ENCODE peak calls at places on chromosomes 6 and 20, in five cellular contexts. U is iPS-NIHi11; T is activated CD4-positive, alpha-beta T cell treated with anti-CD3 and anti-CD28 coated beads, Interleukin-2, amount 10 ng/mL, durations not matched to agents 7 days and 5 days; F is left colon; D is AG08395. H is an unnamed sample.

GRCh38 chr20:14838663-14839650 is 501.5 kb upstream of the FLRT3 start:
- DNase-seq in U (no peak), T (no peak), D (peak; percentile 9), F (peak; percentile 9), H (no peak)

GRCh38 chr6:163751032-163751525 is 336.6 kb downstream of the QKI start:
- DNase-seq in T (peak; percentile 43), F (no peak), D (no peak), U (peak; percentile 57), H (no peak)

GRCh38 chr6:3281669-3282460 is 23.1 kb downstream of the PSMG4 start:
- DNase-seq in D (peak; percentile 86), U (no peak), T (no peak), F (no peak), H (no peak)

GRCh38 chr6:36276581-36277536 is 7.0 kb downstream of the PNPLA1 start:
- DNase-seq in U (no peak), F (no peak), D (no peak), T (no peak), H (no peak)

GRCh38 chr6:7628479-7628878 is 38.5 kb downstream of the SNRNP48 start:
- DNase-seq in U (no peak), T (no peak), D (peak; percentile 76), F (no peak), H (no peak)

GRCh38 chr6:3289664-3290055 is 30.9 kb downstream of the PSMG4 start:
- DNase-seq in U (no peak), T (no peak), F (peak; percentile 3), D (no peak), H (no peak)

GRCh38 chr6:40789143-40789764 is 202.1 kb upstream of the LRFN2 start:
- DNase-seq in D (no peak), T (peak; percentile 66), F (no peak), U (no peak), H (no peak)

GRCh38 chr6:19322691-19323470 is 514.3 kb upstream of the ID4 start:
- DNase-seq in F (no peak), U (no peak), T (no peak), D (no peak), H (no peak)

GRCh38 chr6:167907837-167908681 is 81.3 kb downstream of the AFDN start:
- DNase-seq in T (no peak), U (peak; percentile 13), D (peak; percentile 38), F (peak; percentile 38), H (no peak)

GRCh38 chr6:2578729-2579128 is 172.0 kb downstream of the MYLK4 start:
- DNase-seq in F (no peak), D (no peak), U (peak; percentile 1), T (no peak), H (no peak)

GRCh38 chr6:22906091-22906549 is 336.8 kb downstream of the HDGFL1 start:
- DNase-seq in U (peak; percentile 69), F (no peak), T (no peak), D (peak; percentile 43), H (no peak)

GRCh38 chr20:24097051-24097450 is 108.5 kb upstream of the GGTLC1 start:
- DNase-seq in U (no peak), F (no peak), T (no peak), D (no peak), H (no peak)

GRCh38 chr20:19976595-19977372 is 40.4 kb upstream of the NAA20 start:
- DNase-seq in T (peak; percentile 14), F (no peak), U (peak; percentile 68), D (peak; percentile 88), H (peak; percentile 57)

GRCh38 chr6:14454467-14454763 is 336.8 kb downstream of the CD83 start:
- DNase-seq in D (no peak), U (no peak), F (peak; percentile 87), T (peak; percentile 40), H (no peak)

GRCh38 chr20:53176133-53176532 is 204.0 kb downstream of the TSHZ2 start:
- DNase-seq in T (no peak), U (peak; percentile 49), D (no peak), F (no peak), H (no peak)

GRCh38 chr6:140566706-140567330 is 1192.4 kb upstream of the CITED2 start:
- DNase-seq in D (peak; percentile 38), T (no peak), U (no peak), F (no peak), H (no peak)

GRCh38 chr20:60569116-60569515 is 610.9 kb downstream of the CDH26 start:
- DNase-seq in D (no peak), F (no peak), U (no peak), T (no peak), H (no peak)

GRCh38 chr20:58839474-58839874 is 11.2 kb downstream of the GNAS-AS1 start:
- DNase-seq in T (peak; percentile 38), D (peak; percentile 19), U (peak; percentile 66), F (peak; percentile 20), H (no peak)

GRCh38 chr6:5395719-5396118 is 134.4 kb downstream of the FARS2 start:
- DNase-seq in U (no peak), D (no peak), F (no peak), T (no peak), H (no peak)

GRCh38 chr6:98416027-98416426 is 418.3 kb upstream of the POU3F2 start:
- DNase-seq in U (no peak), D (no peak), T (no peak), F (no peak), H (no peak)

GRCh38 chr6:20402181-20403079 is 751 bp downstream of the E2F3 start:
- DNase-seq in D (peak; percentile 19), T (peak; percentile 35), U (peak; percentile 39), F (peak; percentile 64), H (peak; percentile 21)

GRCh38 chr6:100915876-100916275 is 34.7 kb upstream of the ASCC3 start:
- DNase-seq in U (no peak), D (no peak), F (no peak), T (no peak), H (no peak)

GRCh38 chr20:3041818-3042504 is 1.5 kb upstream of the GNRH2 start:
- DNase-seq in F (no peak), T (no peak), D (no peak), U (no peak), H (no peak)

GRCh38 chr6:41736800-41737555 is 1.6 kb upstream of the TFEB start:
- DNase-seq in T (no peak), D (no peak), F (no peak), U (no peak), H (no peak)

GRCh38 chr20:44180814-44181213 is 6.2 kb downstream of the JPH2 start:
- DNase-seq in T (no peak), D (peak; percentile 26), F (peak; percentile 18), U (peak; percentile 55), H (peak; percentile 30)

GRCh38 chr6:31920803-31921202 is 6.7 kb upstream of the C2 start:
- DNase-seq in T (no peak), D (no peak), F (no peak), U (no peak), H (no peak)

GRCh38 chr20:45345104-45345936 is 2.9 kb downstream of the SDC4 start:
- DNase-seq in T (no peak), F (peak; percentile 76), U (no peak), D (no peak), H (peak; percentile 59)

GRCh38 chr6:26380256-26380655 is 2.7 kb upstream of the BTN2A2 start:
- DNase-seq in F (no peak), D (no peak), T (no peak), U (no peak), H (no peak)

H was measured in mucosa of gallbladder.